ENCODE peak calls at places on chromosomes 11 and 22, in eight cellular contexts. C is RWPE1, K is adrenal gland, P is kidney, G is cardiac muscle cell, S is nephron progenitor cell, N is brain microvascular endothelial cell, Q is PC-3. Z is an unnamed sample.

GRCh38 chr22:27723708-27724107 is 77.8 kb downstream of the MN1 start:
- DNase-seq in N (no peak), P (no peak), K (no peak), Q (no peak), C (no peak), S (no peak), G (no peak), Z (no peak)

GRCh38 chr22:24414984-24415945 is 12.1 kb upstream of the ADORA2A start:
- DNase-seq in S (no peak), N (no peak), K (no peak), Q (no peak), G (no peak), C (no peak), P (peak), Z (no peak)

GRCh38 chr11:9895016-9895415 is 231.1 kb downstream of the SWAP70 start:
- DNase-seq in C (no peak), G (no peak), Q (peak), S (no peak), K (no peak), N (no peak), P (no peak), Z (no peak)

GRCh38 chr11:83773950-83774880 is 488.0 kb upstream of the CCDC90B start:
- DNase-seq in C (peak), Q (peak), S (no peak), G (no peak), P (no peak), K (no peak), N (peak), Z (peak)

GRCh38 chr11:5280582-5281102 is 10.9 kb upstream of the HBE1 start:
- DNase-seq in P (peak), N (peak), G (peak), K (peak), S (peak), C (peak), Q (peak), Z (peak)

GRCh38 chr11:69981119-69981770 is 96.9 kb upstream of the ANO1 start:
- DNase-seq in C (no peak), N (no peak), G (peak), K (no peak), S (no peak), Q (no peak), P (peak), Z (no peak)

GRCh38 chr11:94271885-94272372 is 32.5 kb upstream of the IZUMO1R start:
- DNase-seq in S (no peak), K (no peak), N (no peak), P (no peak), C (peak), Q (no peak), G (no peak), Z (no peak)

GRCh38 chr11:92451081-92451480 is 226.5 kb downstream of the FAT3 start:
- DNase-seq in P (no peak), N (no peak), C (no peak), G (no peak), Q (no peak), K (no peak), S (peak), Z (no peak)

GRCh38 chr11:40986320-40986719 is 473.1 kb downstream of the LRRC4C start:
- DNase-seq in C (no peak), S (no peak), G (no peak), N (no peak), P (no peak), Q (no peak), K (no peak), Z (peak)

GRCh38 chr22:44622685-44623084 is 79.3 kb upstream of the PRR5 start:
- DNase-seq in K (no peak), P (no peak), S (no peak), Q (no peak), N (no peak), C (no peak), G (no peak), Z (no peak)

GRCh38 chr11:2807276-2807681 is 78.3 kb downstream of the CDKN1C start:
- DNase-seq in K (peak), P (peak), S (no peak), G (no peak), C (no peak), Q (peak), N (no peak), Z (no peak)

GRCh38 chr22:21632237-21632895 is at the start of gene CCDC116:
- DNase-seq in G (no peak), C (no peak), S (peak), K (no peak), N (no peak), Q (no peak), P (peak), Z (no peak)

GRCh38 chr11:119315139-119316016 is 1.6 kb downstream of the MCAM start:
- DNase-seq in G (peak), Q (peak), S (peak), N (no peak), K (peak), P (no peak), C (no peak), Z (no peak)

GRCh38 chr11:73237471-73238290 is 19.6 kb downstream of the P2RY2 start:
- DNase-seq in N (peak), C (no peak), K (peak), P (peak), S (no peak), Q (no peak), G (no peak), Z (no peak)

GRCh38 chr11:38824573-38824972 is 2226.5 kb upstream of the RAG2 start:
- DNase-seq in G (peak), S (no peak), K (no peak), P (no peak), C (no peak), N (no peak), Q (peak), Z (peak)

GRCh38 chr22:37681556-37682049 is 4.5 kb upstream of the NOL12 start:
- DNase-seq in P (peak), Q (peak), N (peak), C (peak), K (peak), G (peak), S (peak), Z (peak)

GRCh38 chr11:74138021-74138420 is 32.8 kb downstream of the C2CD3 start:
- DNase-seq in K (no peak), P (no peak), Q (peak), C (no peak), S (no peak), G (no peak), N (no peak), Z (no peak)

GRCh38 chr22:40436460-40437431 is 66.4 kb downstream of the SGSM3 start:
- DNase-seq in K (peak), Q (peak), N (peak), G (peak), S (no peak), P (no peak), C (peak), Z (peak)

GRCh38 chr11:113705871-113706654 is at the start of gene TMPRSS5:
- DNase-seq in P (no peak), S (no peak), G (no peak), Q (no peak), K (no peak), N (no peak), C (no peak), Z (no peak)

GRCh38 chr11:1384206-1384965 is 5.3 kb upstream of the BRSK2 start:
- DNase-seq in P (peak), N (no peak), G (no peak), K (no peak), Q (no peak), S (no peak), C (no peak), Z (no peak)

GRCh38 chr11:118045191-118045590 is 31.7 kb upstream of the TMPRSS4 start:
- DNase-seq in Q (no peak), K (no peak), C (no peak), N (no peak), P (no peak), S (no peak), G (no peak), Z (no peak)

DNA sequence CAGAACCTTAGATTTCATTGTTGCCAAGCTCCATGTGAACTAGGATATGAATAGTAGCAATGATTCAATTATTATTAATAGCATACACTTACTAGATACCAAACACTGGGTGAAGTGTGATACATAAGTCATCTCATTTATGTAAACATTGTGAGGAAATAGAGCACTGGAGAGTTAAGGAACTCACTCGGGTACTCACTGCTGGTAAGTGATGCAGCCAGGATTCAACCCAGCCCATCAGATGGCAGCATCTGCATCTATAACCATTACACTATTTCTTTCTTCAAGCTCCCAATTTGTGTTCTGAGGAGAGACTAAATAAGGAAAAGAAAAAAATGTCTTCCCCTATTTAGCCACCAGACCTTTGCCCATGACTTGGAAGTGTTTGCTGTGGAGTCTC is 10.2 kb upstream of the ALG8 start:
- DNase-seq in P (no peak), S (no peak), N (peak), K (no peak), C (peak), G (no peak), Q (peak), Z (peak)
- TF ChIP-seq CTCF in P (no peak), S (no peak), N (peak), K (peak), C (no peak), G (peak), Q (peak), Z (peak)

DNA sequence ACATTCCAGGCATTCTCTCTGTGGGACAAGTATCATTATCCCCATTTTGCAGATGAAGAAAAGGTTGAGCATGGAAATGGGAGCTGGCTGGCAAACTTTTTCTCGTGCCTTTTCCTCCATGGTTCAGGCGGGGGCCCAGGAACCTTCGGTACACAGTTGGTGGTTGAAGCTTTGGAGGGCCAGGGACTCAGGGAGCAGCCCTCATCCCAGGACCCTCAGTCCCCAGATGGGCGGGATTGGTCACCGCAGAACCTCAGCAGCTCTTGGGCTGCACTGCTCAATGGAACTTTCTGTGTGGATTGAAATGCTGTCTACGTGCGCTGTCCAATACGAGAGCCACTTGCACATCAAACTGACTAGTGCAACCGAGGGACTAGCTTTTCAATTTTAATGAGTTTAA is 61.2 kb downstream of the TSPAN18 start:
- DNase-seq in C (no peak), K (no peak), N (no peak), P (no peak), Q (no peak), G (no peak), S (no peak), Z (no peak)
- TF ChIP-seq CTCF in C (no peak), K (no peak), N (no peak), P (no peak), Q (no peak), G (no peak), S (no peak), Z (no peak)

GRCh38 chr11:68009391-68010000 is 631 bp upstream of the ALDH3B1 start:
- DNase-seq in S (no peak), N (peak), P (peak), G (no peak), Q (peak), C (no peak), K (peak), Z (peak)
- TF ChIP-seq CTCF in S (no peak), N (peak), P (peak), G (peak), Q (peak), C (peak), K (no peak), Z (peak)

DNA sequence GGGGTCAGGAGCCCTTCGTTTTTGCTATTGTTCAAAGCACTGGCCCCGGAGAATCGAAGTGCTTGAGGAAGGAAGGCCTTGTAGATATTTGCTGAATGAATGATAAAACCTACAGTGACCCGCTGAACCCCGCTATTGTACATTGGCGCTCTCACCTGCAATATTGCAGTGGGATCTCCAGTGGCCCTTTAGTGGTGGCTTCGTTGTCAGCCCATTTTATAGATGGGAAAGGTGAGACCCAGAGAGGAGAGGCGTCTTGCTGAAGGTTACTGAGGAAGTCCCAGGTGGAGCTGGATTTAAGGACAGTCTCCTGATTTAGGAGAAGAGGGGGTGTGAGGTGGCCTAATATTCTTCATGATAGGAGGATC is 1.2 kb downstream of the CDC42EP2 start:
- DNase-seq in G (no peak), P (no peak), K (no peak), Q (peak), C (no peak), S (no peak), N (no peak), Z (no peak)
- TF ChIP-seq CTCF in G (no peak), P (no peak), K (no peak), Q (peak), C (peak), S (peak), N (no peak), Z (no peak)

GRCh38 chr11:62806611-62807121 is 1.4 kb upstream of the NXF1 start:
- DNase-seq in N (no peak), P (peak), C (no peak), K (peak), G (peak), Q (no peak), S (no peak), Z (peak)

GRCh38 chr11:62801071-62801470 is 4.2 kb downstream of the NXF1 start:
- DNase-seq in P (no peak), G (no peak), C (no peak), N (no peak), K (no peak), Q (no peak), S (no peak), Z (no peak)

GRCh38 chr11:62804310-62805043 is 763 bp downstream of the NXF1 start:
- DNase-seq in N (peak), C (no peak), K (no peak), Q (peak), G (no peak), P (peak), S (no peak), Z (peak)

GRCh38 chr11:62805991-62806441 is 776 bp upstream of the NXF1 start:
- DNase-seq in C (no peak), K (peak), N (no peak), S (no peak), Q (no peak), G (no peak), P (peak), Z (no peak)

DNA sequence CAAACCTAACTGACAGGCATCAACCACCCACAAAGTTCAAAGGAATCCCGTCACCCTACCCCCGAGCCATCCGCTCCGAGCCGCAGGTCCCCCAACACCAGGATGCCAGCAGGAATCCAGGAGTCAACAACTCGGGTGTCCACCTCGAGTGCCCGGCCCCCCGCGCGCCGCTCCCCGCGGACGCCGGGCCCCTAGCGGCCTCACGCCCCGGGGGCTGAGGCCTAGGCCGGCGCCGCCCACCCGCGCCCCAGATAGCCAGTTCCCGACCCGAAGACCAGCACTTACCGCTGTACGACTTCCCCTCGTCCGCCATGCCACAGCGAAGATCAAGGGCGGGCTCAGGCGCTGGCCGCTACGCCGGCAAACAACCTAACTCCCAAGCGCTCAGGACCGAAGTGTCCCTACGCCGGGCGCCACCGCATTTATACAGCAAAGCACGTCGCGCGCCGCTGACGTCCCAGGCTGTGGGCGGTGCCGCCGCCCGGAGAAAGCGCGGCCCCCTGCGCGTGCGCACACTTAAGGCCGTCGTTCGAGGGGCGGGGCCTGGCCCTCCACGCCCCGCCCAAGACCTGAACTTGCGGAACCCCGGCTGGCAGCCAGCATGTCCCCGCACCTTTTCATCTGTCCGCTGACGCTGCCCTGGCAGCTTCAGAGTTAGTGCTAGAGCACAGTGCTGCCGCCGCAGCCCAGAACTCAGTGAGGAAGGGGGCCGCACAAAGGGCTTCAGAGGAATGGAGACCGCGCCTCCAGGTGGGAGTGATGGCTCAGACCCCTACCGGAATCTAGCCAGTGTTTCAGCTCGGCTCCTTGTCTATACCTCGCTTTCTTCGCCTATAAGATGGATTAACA is at the start of gene NXF1:
- DNase-seq in P (peak), K (peak), C (peak), N (peak), S (peak), Q (peak), G (peak), Z (peak)
- TF ChIP-seq CTCF in P (no peak), K (peak), C (no peak), N (peak), S (no peak), Q (peak), G (no peak), Z (no peak)